ENCODE peak calls at places on chromosomes 11 and 22, in seven cellular contexts. R, A, H, Y, N, M and V are unnamed samples.

GRCh38 chr22:21651521-21652009 is 9.5 kb downstream of the SDF2L1 start:
- DNase-seq in R (no peak), A (no peak), H (no peak), Y (no peak), N (no peak), M (no peak), V (no peak)

GRCh38 chr11:108635106-108635505 is 29.8 kb upstream of the DDX10 start:
- DNase-seq in R (peak; percentile 14), A (no peak), H (no peak), Y (no peak), N (no peak), M (no peak), V (no peak)

GRCh38 chr11:26621147-26621546 is 49.1 kb upstream of the MUC15 start:
- DNase-seq in R (peak; percentile 84), A (no peak), H (no peak), Y (no peak), N (peak; percentile 60), M (no peak), V (peak; percentile 13)

GRCh38 chr11:114226283-114226859 is 69.8 kb upstream of the NNMT start:
- DNase-seq in R (no peak), A (no peak), H (no peak), Y (no peak), N (no peak), M (no peak), V (no peak)

GRCh38 chr22:48959496-48959895 is 868.2 kb downstream of the BRD1 start:
- DNase-seq in R (no peak), A (no peak), H (peak; percentile 29), Y (no peak), N (no peak), M (peak; percentile 1), V (no peak)

GRCh38 chr22:38320605-38321402 is 3.6 kb upstream of the CSNK1E start:
- DNase-seq in R (no peak), A (no peak), H (no peak), Y (no peak), N (no peak), M (no peak), V (no peak)

GRCh38 chr11:67118059-67118766 is 850 bp upstream of the KDM2A start:
- DNase-seq in R (no peak), A (peak; percentile 45), H (peak; percentile 84), Y (peak; percentile 51), N (no peak), M (peak; percentile 53), V (peak; percentile 40)

GRCh38 chr22:16954060-16954403 is 54.0 kb downstream of the GAB4 start:
- DNase-seq in R (no peak), A (no peak), H (no peak), Y (no peak), N (no peak), M (no peak), V (no peak)

GRCh38 chr11:68946416-68947090 is 34.2 kb downstream of the MRGPRD start:
- DNase-seq in R (peak; percentile 86), A (no peak), H (no peak), Y (no peak), N (peak; percentile 72), M (no peak), V (no peak)

GRCh38 chr22:19663821-19664325 is 50.4 kb upstream of the SEPTIN5 start:
- DNase-seq in R (peak; percentile 64), A (no peak), H (peak; percentile 50), Y (no peak), N (peak; percentile 81), M (peak; percentile 74), V (peak; percentile 24)

GRCh38 chr22:43946391-43946680 is 8.9 kb upstream of the SAMM50 start:
- DNase-seq in R (no peak), A (no peak), H (no peak), Y (no peak), N (no peak), M (no peak), V (no peak)

GRCh38 chr11:36186797-36187196 is 102.4 kb downstream of the COMMD9 start:
- DNase-seq in R (no peak), A (no peak), H (no peak), Y (no peak), N (no peak), M (no peak), V (no peak)

DNA sequence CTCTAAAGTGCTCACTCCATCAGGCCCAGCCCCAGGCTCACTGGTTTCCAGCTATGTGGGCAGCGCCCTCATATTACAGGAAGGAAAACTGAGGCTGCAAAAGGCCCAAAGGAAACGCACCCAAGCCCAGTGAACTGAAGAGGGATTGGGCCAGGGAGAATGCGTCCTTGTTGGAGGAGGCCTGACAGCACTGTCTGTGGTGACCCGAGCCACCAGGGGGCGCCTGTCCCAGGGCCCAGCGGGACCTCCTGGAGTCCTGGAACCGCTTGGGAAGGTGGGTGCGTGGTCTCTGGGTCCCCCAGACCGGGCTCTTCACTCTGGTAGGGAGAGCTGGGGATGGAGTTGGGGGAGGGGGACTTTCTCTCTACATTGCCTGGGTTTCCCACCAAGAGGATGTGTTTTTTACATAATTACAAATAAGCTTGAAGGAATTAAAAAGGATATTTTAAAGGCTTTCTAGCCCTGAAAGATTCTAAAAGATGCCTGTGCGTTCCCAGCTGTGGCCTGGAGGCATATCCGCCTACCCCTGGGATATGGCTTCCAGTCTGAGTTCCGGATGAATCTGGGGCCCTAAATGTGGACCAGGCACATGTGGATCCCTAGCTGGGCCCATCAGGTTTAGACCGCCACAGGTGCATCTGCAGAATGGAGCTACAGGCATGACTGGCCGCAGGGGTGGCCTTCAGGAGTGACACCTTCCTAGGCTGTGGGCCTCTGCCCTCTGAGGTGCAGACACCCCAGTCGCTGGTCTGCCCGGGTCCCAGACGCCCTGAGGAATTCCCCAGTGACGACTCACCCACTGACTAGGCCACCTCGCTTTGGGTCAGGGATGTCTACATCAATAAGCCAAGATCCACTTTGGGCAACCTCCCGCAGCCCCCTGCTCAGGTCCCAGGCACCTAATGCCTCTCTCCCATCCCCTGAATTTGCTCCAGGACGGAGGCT is 4.2 kb downstream of the SPI1 start:
- DNase-seq in R (peak; percentile 32), A (peak; percentile 86), H (peak; percentile 93), Y (peak; percentile 79), N (peak; percentile 64), M (peak; percentile 85), V (peak; percentile 87)
- H3K27ac ChIP-seq in R (no peak overlapping the region), A (no peak overlapping the region), H (no peak overlapping the region), Y (no peak overlapping the region), N (no peak overlapping the region), M (peak overlapping the region; percentile 96), V (peak overlapping the region; percentile 11)

GRCh38 chr11:9777525-9777924 is 113.6 kb downstream of the SWAP70 start:
- DNase-seq in R (no peak), A (no peak), H (no peak), Y (no peak), N (no peak), M (no peak), V (no peak)

GRCh38 chr11:9783986-9784385 is 120.1 kb downstream of the SWAP70 start:
- DNase-seq in R (no peak), A (no peak), H (no peak), Y (no peak), N (no peak), M (no peak), V (no peak)

GRCh38 chr11:9777066-9777465 is 113.2 kb downstream of the SWAP70 start:
- DNase-seq in R (no peak), A (no peak), H (no peak), Y (no peak), N (no peak), M (no peak), V (no peak)

GRCh38 chr11:9784602-9785315 is 120.9 kb downstream of the SWAP70 start:
- DNase-seq in R (no peak), A (no peak), H (no peak), Y (no peak), N (no peak), M (no peak), V (no peak)

GRCh38 chr11:9780929-9781328 is 117.1 kb downstream of the SWAP70 start:
- DNase-seq in R (no peak), A (no peak), H (no peak), Y (no peak), N (no peak), M (no peak), V (no peak)
- H3K27ac ChIP-seq in R (no peak overlapping the region), A (no peak overlapping the region), H (no peak overlapping the region), Y (no peak overlapping the region), N (no peak overlapping the region), M (no peak overlapping the region), V (no peak overlapping the region)

GRCh38 chr11:59761985-59762384 is 6.8 kb downstream of the STX3 start:
- DNase-seq in R (no peak), A (no peak), H (no peak), Y (no peak), N (no peak), M (peak; percentile 32), V (no peak)

GRCh38 chr11:59767212-59767611 is 12.0 kb downstream of the STX3 start:
- DNase-seq in R (no peak), A (no peak), H (no peak), Y (no peak), N (peak; percentile 32), M (no peak), V (no peak)

GRCh38 chr11:59769086-59769485 is 13.9 kb downstream of the STX3 start:
- DNase-seq in R (no peak), A (no peak), H (no peak), Y (no peak), N (no peak), M (no peak), V (no peak)

GRCh38 chr11:59766542-59766941 is 11.4 kb downstream of the STX3 start:
- DNase-seq in R (no peak), A (no peak), H (no peak), Y (no peak), N (no peak), M (no peak), V (no peak)

DNA sequence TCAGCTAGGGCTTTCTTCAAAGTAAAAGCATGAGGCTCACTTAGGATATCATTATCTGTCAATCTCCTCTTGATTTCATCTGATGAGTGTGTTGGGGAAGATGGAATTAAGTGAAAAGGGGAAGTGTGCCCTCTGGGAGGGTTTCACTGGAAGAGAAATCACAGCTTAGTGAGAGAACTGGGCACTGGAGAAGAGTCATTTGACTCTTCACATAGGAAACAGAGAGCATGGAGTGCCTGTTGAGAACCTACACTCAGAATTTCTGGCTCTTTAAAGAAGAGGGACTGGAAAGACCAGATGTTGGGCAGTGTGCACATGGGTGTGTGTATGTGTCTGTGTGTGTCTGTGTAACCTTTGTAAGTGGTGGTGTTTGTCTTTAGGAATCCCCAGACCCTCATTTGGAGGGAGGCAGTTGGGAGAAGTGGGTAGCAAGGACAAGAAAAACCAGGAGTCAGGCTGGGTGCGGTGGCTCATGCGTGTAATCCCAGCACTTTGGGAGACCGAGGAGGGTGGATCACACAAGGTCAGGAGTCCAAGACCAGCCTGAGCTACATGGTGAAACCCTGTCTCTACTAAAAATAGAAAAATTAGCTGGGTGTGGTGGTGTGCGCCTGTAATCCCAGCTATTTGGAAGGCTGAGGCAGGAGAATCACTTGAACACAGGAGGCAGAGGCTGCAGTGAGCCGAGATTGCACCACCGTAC is 10.0 kb downstream of the STX3 start:
- DNase-seq in R (no peak), A (no peak), H (no peak), Y (no peak), N (no peak), M (no peak), V (no peak)
- H3K27ac ChIP-seq in R (no peak overlapping the region), A (no peak overlapping the region), H (no peak overlapping the region), Y (no peak overlapping the region), N (no peak overlapping the region), M (peak overlapping the region; percentile 78), V (no peak overlapping the region)

DNA sequence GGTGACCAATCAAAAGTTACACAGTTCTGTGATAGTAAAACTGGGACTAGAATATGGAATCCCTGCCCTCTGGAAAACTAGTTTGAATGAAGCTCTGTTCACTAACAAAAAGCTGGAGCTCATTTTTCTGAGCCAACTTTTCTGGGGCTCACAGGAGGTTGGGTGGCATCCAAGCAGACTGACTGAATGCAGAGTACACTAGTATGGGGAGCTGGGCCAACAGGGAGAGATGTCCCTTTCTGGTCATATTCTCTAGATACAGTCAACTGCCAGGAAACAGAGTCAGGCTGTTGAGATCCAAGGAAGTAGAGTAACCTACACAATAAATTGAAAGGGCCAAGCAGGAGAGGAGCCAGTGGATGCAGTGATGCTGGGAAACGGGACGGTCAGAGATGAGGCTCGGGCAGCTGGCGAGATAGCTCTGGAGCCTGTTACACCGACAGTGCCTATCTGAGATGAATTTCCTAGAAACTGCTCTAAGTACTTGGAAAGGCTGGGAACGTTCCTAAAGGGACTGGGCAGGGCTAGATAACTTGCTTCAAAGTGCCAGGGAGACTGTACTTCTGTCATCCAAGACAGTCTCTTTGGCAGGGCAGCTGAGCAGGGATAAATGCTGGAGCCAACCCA is 71.1 kb downstream of the LARGE2 start:
- DNase-seq in R (peak; percentile 52), A (no peak), H (no peak), Y (no peak), N (no peak), M (peak; percentile 36), V (peak; percentile 34)
- H3K27ac ChIP-seq in R (no peak overlapping the region), A (no peak overlapping the region), H (no peak overlapping the region), Y (no peak overlapping the region), N (no peak overlapping the region), M (peak overlapping the region; percentile 12), V (no peak overlapping the region)